ENCODE peak calls at places on chromosomes 11 and 22, in five cellular contexts. F is upper lobe of right lung; V is LHCN-M2; N is activated T-cell treated with anti-CD3 and anti-CD28 coated beads, Interleukin-2, amount 50 U/mL, for 72 hours; I is HEK293T. A is an unnamed sample.

GRCh38 chr11:90704510-90704909 is 481.7 kb upstream of the CHORDC1 start:
- DNase-seq in F (no peak), N (no peak), I (no peak), V (no peak), A (no peak)

GRCh38 chr11:2730323-2731284 is 30.8 kb upstream of the KCNQ1OT1 start:
- DNase-seq in N (no peak), V (no peak), I (no peak), F (no peak), A (no peak)

GRCh38 chr11:110968348-110969062 is 256.3 kb upstream of the ARHGAP20 start:
- DNase-seq in N (no peak), I (no peak), V (peak), F (no peak), A (no peak)

GRCh38 chr11:35359321-35360058 is 59.9 kb downstream of the SLC1A2 start:
- DNase-seq in F (no peak), V (no peak), N (no peak), I (no peak), A (no peak)

GRCh38 chr11:124627546-124627945 is 4.9 kb downstream of the TBRG1 start:
- DNase-seq in V (no peak), I (no peak), F (no peak), N (no peak), A (no peak)

GRCh38 chr11:6692128-6692527 is 9.0 kb upstream of the MRPL17 start:
- DNase-seq in V (no peak), I (no peak), F (no peak), N (no peak), A (no peak)

GRCh38 chr11:122863704-122864326 is 18.7 kb upstream of the JHY start:
- DNase-seq in I (peak), N (peak), F (no peak), V (peak), A (no peak)

GRCh38 chr22:26615149-26615548 is 2.7 kb downstream of the CRYBB1 start:
- DNase-seq in F (no peak), V (no peak), N (no peak), I (no peak), A (peak)